ENCODE peak calls at places on chromosome 21, in five cellular contexts. V, R, Z, D and W are unnamed samples.

GRCh38 chr21:39385299-39386145 is 36.6 kb upstream of the HMGN1 start:
- DNase-seq in V (peak; percentile 66), R (peak; percentile 19), Z (peak; percentile 87), D (peak; percentile 73), W (peak; percentile 46)

GRCh38 chr21:38380391-38381137 is 117.7 kb downstream of the ERG start:
- DNase-seq in V (no peak), R (no peak), Z (no peak), D (no peak), W (no peak)

GRCh38 chr21:29318354-29318753 is 19.6 kb downstream of the BACH1 start:
- DNase-seq in V (no peak), R (no peak), Z (no peak), D (no peak), W (no peak)

GRCh38 chr21:45213392-45213791 is 74.3 kb downstream of the POFUT2 start:
- DNase-seq in V (no peak), R (no peak), Z (no peak), D (no peak), W (no peak)

GRCh38 chr21:25999935-26000582 is 170.5 kb downstream of the APP start:
- DNase-seq in V (no peak), R (no peak), Z (no peak), D (no peak), W (no peak)

GRCh38 chr21:25573409-25574206 is 33.7 kb downstream of the MRPL39 start:
- DNase-seq in V (no peak), R (no peak), Z (no peak), D (no peak), W (peak; percentile 70)

GRCh38 chr21:31873696-31874599 is 1.1 kb downstream of the HUNK start:
- DNase-seq in V (peak; percentile 32), R (peak; percentile 48), Z (peak; percentile 47), D (no peak), W (peak; percentile 12)

GRCh38 chr21:42674351-42674940 is 21.0 kb downstream of the PDE9A start:
- DNase-seq in V (peak; percentile 44), R (no peak), Z (peak; percentile 71), D (no peak), W (no peak)

GRCh38 chr21:25879203-25879602 is 144.4 kb downstream of the GABPA start:
- DNase-seq in V (no peak), R (no peak), Z (no peak), D (no peak), W (no peak)

GRCh38 chr21:45900034-45900868 is 81.3 kb upstream of the COL6A1 start:
- DNase-seq in V (no peak), R (no peak), Z (peak; percentile 14), D (no peak), W (no peak)

GRCh38 chr21:25988738-25989137 is 181.8 kb downstream of the APP start:
- DNase-seq in V (no peak), R (no peak), Z (no peak), D (no peak), W (no peak)

GRCh38 chr21:38170283-38170682 is 86.5 kb upstream of the KCNJ15 start:
- DNase-seq in V (peak; percentile 47), R (no peak), Z (no peak), D (no peak), W (no peak)

GRCh38 chr21:32359719-32360260 is 33.0 kb downstream of the URB1 start:
- DNase-seq in V (no peak), R (no peak), Z (no peak), D (no peak), W (no peak)

GRCh38 chr21:34983680-34984086 is 65.4 kb downstream of the RUNX1 start:
- DNase-seq in V (no peak), R (no peak), Z (no peak), D (no peak), W (peak; percentile 69)

GRCh38 chr21:44755227-44755626 is 43.9 kb upstream of the TSPEAR start:
- DNase-seq in V (no peak), R (no peak), Z (no peak), D (no peak), W (no peak)

GRCh38 chr21:31622397-31622796 is 37.1 kb upstream of the SOD1 start:
- DNase-seq in V (no peak), R (no peak), Z (no peak), D (no peak), W (no peak)

GRCh38 chr21:38925923-38926322 is 120.2 kb downstream of the ETS2 start:
- DNase-seq in V (no peak), R (no peak), Z (peak; percentile 73), D (no peak), W (no peak)